ENCODE peak calls at places on chromosomes 3 and 15, in nine cellular contexts. H, G, E, A, F, L, Q, M and Z are unnamed samples.

GRCh38 chr3:122794779-122795673 is at the start of gene SLC49A4:
- DNase-seq in L (peak), Q (peak), F (peak), H (peak), G (peak), A (peak), M (peak), E (peak), Z (peak)

GRCh38 chr3:1693145-1693544 is 405.5 kb upstream of the CNTN4 start:
- DNase-seq in E (no peak), F (no peak), L (no peak), M (no peak), G (no peak), A (no peak), H (no peak), Q (no peak), Z (no peak)

GRCh38 chr3:157460253-157460652 is 23.6 kb downstream of the PTX3 start:
- DNase-seq in L (no peak), G (no peak), H (no peak), Q (no peak), A (no peak), F (no peak), M (no peak), E (no peak), Z (no peak)

GRCh38 chr3:134449951-134450350 is 35.8 kb downstream of the ANAPC13 start:
- DNase-seq in E (no peak), Q (no peak), G (no peak), M (no peak), L (no peak), A (no peak), H (no peak), F (no peak), Z (no peak)

GRCh38 chr3:16316396-16316795 is 51.4 kb downstream of the OXNAD1 start:
- DNase-seq in H (no peak), E (no peak), F (no peak), L (no peak), A (no peak), Q (no peak), G (no peak), M (no peak), Z (no peak)

GRCh38 chr3:34132069-34132677 is 333.7 kb downstream of the PDCD6IP start:
- DNase-seq in A (no peak), L (no peak), H (no peak), Q (no peak), F (no peak), G (no peak), E (peak), M (no peak), Z (no peak)

GRCh38 chr3:14839236-14839635 is 20.5 kb downstream of the FGD5 start:
- DNase-seq in M (peak), H (no peak), G (no peak), E (no peak), L (no peak), F (peak), A (no peak), Q (no peak), Z (no peak)

GRCh38 chr15:70240082-70240481 is 142.4 kb upstream of the TLE3 start:
- DNase-seq in Q (no peak), H (no peak), A (no peak), L (no peak), F (no peak), M (peak), G (no peak), E (no peak), Z (no peak)

GRCh38 chr15:66252411-66253295 is 897 bp downstream of the MEGF11 start:
- DNase-seq in H (peak), F (peak), A (peak), M (peak), E (peak), Q (no peak), L (peak), G (peak), Z (no peak)

GRCh38 chr3:59709702-59710555 is 660.1 kb upstream of the CFAP20DC start:
- DNase-seq in E (no peak), H (no peak), Q (no peak), G (no peak), F (peak), A (no peak), M (peak), L (peak), Z (no peak)

GRCh38 chr3:8509961-8510360 is 8.3 kb downstream of the LMCD1 start:
- DNase-seq in H (no peak), F (no peak), G (no peak), A (no peak), M (no peak), E (peak), Q (peak), L (no peak), Z (no peak)

GRCh38 chr3:113606539-113607218 is 74.3 kb downstream of the SIDT1 start:
- DNase-seq in L (no peak), A (peak), M (no peak), G (no peak), Q (no peak), F (no peak), H (no peak), E (no peak), Z (no peak)

GRCh38 chr15:92636950-92637481 is 18.6 kb downstream of the FAM174B start:
- DNase-seq in G (no peak), L (peak), Q (no peak), E (no peak), F (no peak), H (no peak), A (no peak), M (no peak), Z (no peak)

GRCh38 chr3:13706451-13706850 is 157.5 kb downstream of the FBLN2 start:
- DNase-seq in Q (no peak), H (peak), A (no peak), M (peak), E (no peak), L (peak), G (no peak), F (peak), Z (peak)

GRCh38 chr3:48432411-48433371 is 2.8 kb upstream of the PLXNB1 start:
- DNase-seq in M (peak), G (peak), F (no peak), H (no peak), L (no peak), Q (no peak), E (no peak), A (no peak), Z (no peak)

GRCh38 chr15:92471263-92471662 is 77.6 kb downstream of the ST8SIA2 start:
- DNase-seq in Q (no peak), L (no peak), A (no peak), H (no peak), E (no peak), F (no peak), G (no peak), M (no peak), Z (no peak)

GRCh38 chr3:188000361-188000861 is 153.5 kb upstream of the LPP start:
- DNase-seq in Q (no peak), M (no peak), L (no peak), H (no peak), F (no peak), E (no peak), G (no peak), A (no peak), Z (no peak)

GRCh38 chr3:13886593-13887129 is 6.8 kb upstream of the WNT7A start:
- DNase-seq in M (no peak), G (no peak), H (no peak), L (no peak), A (no peak), Q (no peak), E (no peak), F (no peak), Z (peak)

GRCh38 chr3:166743463-166744134 is 636.5 kb downstream of the ZBBX start:
- DNase-seq in Q (no peak), F (no peak), M (no peak), L (no peak), H (no peak), E (no peak), G (no peak), A (no peak), Z (no peak)

GRCh38 chr3:112333002-112333385 is at the start of gene CD200:
- DNase-seq in E (peak), M (peak), G (no peak), H (peak), A (peak), L (peak), Q (no peak), F (peak), Z (peak)

GRCh38 chr3:139668332-139668731 is 9.4 kb downstream of the NMNAT3 start:
- DNase-seq in Q (no peak), A (no peak), E (no peak), L (no peak), F (no peak), G (no peak), M (no peak), H (no peak), Z (no peak)

GRCh38 chr3:156643729-156644389 is 30.5 kb upstream of the TIPARP start:
- DNase-seq in H (no peak), E (peak), L (no peak), Q (no peak), F (no peak), M (no peak), G (no peak), A (no peak), Z (no peak)

GRCh38 chr3:133437391-133438093 is 37.7 kb downstream of the BFSP2 start:
- DNase-seq in Q (no peak), A (no peak), F (no peak), G (no peak), E (peak), M (no peak), L (no peak), H (no peak), Z (no peak)

GRCh38 chr3:58013973-58014649 is 5.9 kb downstream of the FLNB start:
- DNase-seq in G (no peak), A (no peak), E (peak), F (peak), H (no peak), M (peak), Q (peak), L (peak), Z (peak)

GRCh38 chr3:184227481-184227935 is 1.9 kb upstream of the VWA5B2 start:
- DNase-seq in A (peak), L (no peak), F (no peak), Q (no peak), G (no peak), E (peak), M (no peak), H (no peak), Z (no peak)

GRCh38 chr3:46865034-46865507 is 1.8 kb upstream of the MYL3 start:
- DNase-seq in G (no peak), H (no peak), E (peak), A (no peak), Q (peak), M (peak), L (peak), F (peak), Z (peak)

GRCh38 chr3:1087066-1087555 is 5.7 kb upstream of the CNTN6 start:
- DNase-seq in H (no peak), G (no peak), A (no peak), E (peak), F (no peak), L (peak), M (no peak), Q (no peak), Z (no peak)

GRCh38 chr3:149373235-149374125 is 4.0 kb downstream of the TM4SF1 start:
- DNase-seq in Q (no peak), A (no peak), H (no peak), M (no peak), E (peak), F (no peak), G (no peak), L (no peak), Z (no peak)

GRCh38 chr15:25437751-25438600 is 848 bp downstream of the UBE3A start:
- DNase-seq in Q (no peak), H (peak), A (peak), F (peak), M (peak), L (peak), E (peak), G (no peak), Z (peak)

GRCh38 chr15:90750186-90750585 is 33.0 kb downstream of the BLM start:
- DNase-seq in L (no peak), A (no peak), F (no peak), E (no peak), H (no peak), M (no peak), G (no peak), Q (no peak), Z (no peak)

DNA sequence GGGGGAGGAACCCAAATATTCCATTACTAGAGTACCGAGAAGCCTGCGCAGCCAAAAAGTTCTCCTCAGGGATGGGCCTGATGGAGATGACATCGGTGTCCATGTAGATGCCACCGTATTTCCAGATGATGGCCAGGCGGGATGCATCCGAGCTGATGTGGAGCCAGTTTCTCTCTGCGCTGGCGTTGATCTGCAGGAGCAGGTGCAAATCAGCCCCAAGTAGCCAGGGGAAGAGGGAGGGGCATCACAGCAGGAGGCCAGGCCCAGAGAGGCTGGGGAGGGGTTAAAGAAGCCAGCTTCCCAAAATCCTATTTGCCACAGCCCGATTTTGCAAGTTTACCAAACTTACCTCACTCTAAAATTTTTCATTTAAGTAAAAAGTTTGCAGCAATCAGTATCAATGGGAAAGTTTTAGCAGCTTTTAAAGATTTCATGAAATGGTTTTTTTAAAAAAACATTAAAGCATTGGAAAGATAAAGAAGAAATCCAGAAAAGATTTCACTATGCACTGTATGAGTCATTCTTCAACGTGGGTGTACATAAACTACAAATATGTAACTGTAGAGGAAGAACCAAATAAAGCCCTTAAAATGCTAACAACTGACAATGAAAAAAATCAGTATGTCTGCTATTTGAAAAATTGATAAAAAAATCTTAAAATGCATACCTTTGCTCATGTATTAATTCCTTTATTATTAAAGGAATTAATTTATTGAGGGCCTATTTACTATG is 7.3 kb downstream of the A4GNT start:
- DNase-seq in A (no peak), G (no peak), E (peak), F (no peak), H (no peak), L (no peak), Q (no peak), M (no peak), Z (no peak)
- TF ChIP-seq CTCF in A (no peak), G (no peak), E (no peak), F (no peak), H (no peak), L (no peak), Q (no peak), M (no peak), Z (no peak)

DNA sequence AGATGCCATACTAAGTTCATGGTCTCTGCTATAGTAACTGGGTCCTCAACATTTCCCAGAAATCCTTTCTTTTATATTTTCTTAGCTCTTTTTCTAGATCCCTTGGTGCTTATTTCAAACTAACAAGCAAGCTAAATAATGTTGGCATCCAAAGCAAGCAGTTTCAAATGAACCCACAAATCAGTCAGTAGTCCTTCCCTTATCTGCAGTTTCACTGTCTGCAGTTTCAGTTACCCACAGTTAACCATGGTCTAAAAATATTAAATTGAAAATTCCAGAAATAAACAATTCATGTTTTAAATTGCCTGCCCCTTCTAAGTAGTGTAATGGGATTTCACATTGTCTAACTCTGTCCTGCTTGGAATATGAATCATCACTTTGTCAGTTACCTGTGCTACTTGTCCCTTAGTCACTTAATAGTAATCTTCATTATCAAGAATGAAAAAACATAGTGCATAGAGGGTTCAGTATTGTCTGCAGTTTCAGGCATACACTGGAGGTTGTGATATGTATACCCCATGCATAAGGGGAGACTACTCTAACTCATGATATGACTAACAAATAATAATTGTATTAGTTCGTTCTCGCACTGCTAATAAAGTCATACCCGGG is 633.7 kb downstream of the MECOM start:
- DNase-seq in M (no peak), A (no peak), L (no peak), G (no peak), E (no peak), H (no peak), Q (no peak), F (no peak), Z (no peak)
- TF ChIP-seq CTCF in M (no peak), A (no peak), L (no peak), G (no peak), E (no peak), H (no peak), Q (no peak), F (no peak), Z (no peak)

GRCh38 chr3:189142527-189142926 is 29.2 kb upstream of the TPRG1 start:
- DNase-seq in A (peak), G (no peak), H (no peak), Q (no peak), L (no peak), F (no peak), E (no peak), M (no peak), Z (no peak)

GRCh38 chr3:189148090-189148507 is 23.7 kb upstream of the TPRG1 start:
- DNase-seq in L (peak), E (peak), Q (peak), A (peak), F (peak), G (no peak), H (peak), M (peak), Z (no peak)

GRCh38 chr3:189143321-189143720 is 28.4 kb upstream of the TPRG1 start:
- DNase-seq in M (no peak), H (no peak), F (no peak), G (no peak), A (no peak), E (no peak), L (no peak), Q (no peak), Z (no peak)

GRCh38 chr3:189146842-189147241 is 24.9 kb upstream of the TPRG1 start:
- DNase-seq in Q (no peak), M (no peak), L (no peak), F (no peak), H (no peak), E (no peak), G (no peak), A (no peak), Z (no peak)

GRCh38 chr3:189144645-189145044 is 27.1 kb upstream of the TPRG1 start:
- DNase-seq in L (no peak), F (no peak), E (peak), Q (no peak), M (no peak), H (no peak), A (no peak), G (no peak), Z (no peak)
- TF ChIP-seq CTCF in L (no peak), F (peak), E (peak), Q (no peak), M (no peak), H (no peak), A (peak), G (peak), Z (peak)

GRCh38 chr15:79431636-79432344 is at the start of gene MINAR1:
- DNase-seq in M (no peak), G (peak), H (peak), F (peak), Q (no peak), A (no peak), E (peak), L (no peak), Z (no peak)

GRCh38 chr15:79433610-79434009 is 1.5 kb downstream of the MINAR1 start:
- DNase-seq in L (no peak), E (no peak), G (no peak), A (no peak), H (no peak), F (no peak), Q (no peak), M (no peak), Z (no peak)

GRCh38 chr15:79434361-79434760 is 2.2 kb downstream of the MINAR1 start:
- DNase-seq in F (no peak), Q (no peak), L (no peak), M (no peak), E (no peak), A (no peak), H (no peak), G (no peak), Z (no peak)

GRCh38 chr15:79430901-79431635 is 1.1 kb upstream of the MINAR1 start:
- DNase-seq in M (no peak), G (no peak), E (peak), L (no peak), A (no peak), F (no peak), H (no peak), Q (no peak), Z (no peak)

GRCh38 chr15:79432345-79433311 is 492 bp downstream of the MINAR1 start:
- DNase-seq in M (no peak), G (no peak), L (no peak), Q (no peak), A (no peak), E (peak), F (no peak), H (no peak), Z (no peak)
- TF ChIP-seq CTCF in M (no peak), G (no peak), L (no peak), Q (no peak), A (no peak), E (no peak), F (no peak), H (no peak), Z (peak)

GRCh38 chr15:31225356-31225955 is 101.2 kb upstream of the KLF13 start:
- DNase-seq in A (no peak), F (no peak), M (no peak), H (no peak), Q (no peak), E (no peak), L (no peak), G (no peak), Z (peak)
- TF ChIP-seq CTCF in A (no peak), F (no peak), M (no peak), H (no peak), Q (no peak), E (no peak), L (no peak), G (no peak), Z (no peak)